ENCODE peak calls at places on chromosomes 12 and 14, in six cellular contexts. One of them, this sample, is unnamed.

GRCh38 chr14:100679707-100680438 is 46.8 kb upstream of the DLK1 start:
- DNase-seq in transverse colon: no peak
- DNase-seq in GM12892: no peak
- DNase-seq in prostate gland: no peak
- DNase-seq in HCT116: no peak
- DNase-seq in stomach: no peak
- DNase-seq in this sample: no peak

GRCh38 chr14:61713724-61714437 is 18.6 kb downstream of the HIF1A start:
- DNase-seq in GM12892: no peak
- DNase-seq in stomach: no peak
- DNase-seq in prostate gland: no peak
- DNase-seq in transverse colon: no peak
- DNase-seq in HCT116: no peak
- DNase-seq in this sample: no peak

GRCh38 chr14:95123895-95124579 is 33.3 kb downstream of the DICER1 start:
- DNase-seq in stomach: no peak
- DNase-seq in HCT116: no peak
- DNase-seq in prostate gland: no peak
- DNase-seq in GM12892: no peak
- DNase-seq in transverse colon: no peak
- DNase-seq in this sample: no peak

GRCh38 chr14:99702115-99702514 is 18.0 kb downstream of the CYP46A1 start:
- DNase-seq in transverse colon: no peak
- DNase-seq in prostate gland: no peak
- DNase-seq in stomach: no peak
- DNase-seq in HCT116: no peak
- DNase-seq in GM12892: no peak
- DNase-seq in this sample: no peak

GRCh38 chr14:76499399-76499798 is 123.5 kb downstream of the ESRRB start:
- DNase-seq in GM12892: no peak
- DNase-seq in transverse colon: no peak
- DNase-seq in prostate gland: no peak
- DNase-seq in stomach: no peak
- DNase-seq in HCT116: no peak
- DNase-seq in this sample: peak; percentile 37

GRCh38 chr14:74049886-74050495 is 30.8 kb downstream of the BBOF1 start:
- DNase-seq in HCT116: no peak
- DNase-seq in prostate gland: no peak
- DNase-seq in GM12892: no peak
- DNase-seq in transverse colon: no peak
- DNase-seq in stomach: no peak
- DNase-seq in this sample: no peak

GRCh38 chr12:14240873-14241220 is 124.6 kb upstream of the ATF7IP start:
- DNase-seq in stomach: no peak
- DNase-seq in GM12892: no peak
- DNase-seq in HCT116: no peak
- DNase-seq in prostate gland: no peak
- DNase-seq in transverse colon: no peak
- DNase-seq in this sample: no peak

GRCh38 chr12:109428038-109428629 is 49.0 kb downstream of the KCTD10 start:
- DNase-seq in stomach: peak; percentile 81
- DNase-seq in prostate gland: peak; percentile 72
- DNase-seq in HCT116: peak; percentile 77
- DNase-seq in GM12892: peak; percentile 53
- DNase-seq in transverse colon: peak; percentile 88
- DNase-seq in this sample: peak; percentile 80

GRCh38 chr14:50311337-50311973 is 574 bp downstream of the L2HGDH start:
- DNase-seq in GM12892: no peak
- DNase-seq in prostate gland: no peak
- DNase-seq in transverse colon: no peak
- DNase-seq in HCT116: no peak
- DNase-seq in stomach: no peak
- DNase-seq in this sample: no peak

GRCh38 chr12:42380733-42381132 is 54.8 kb downstream of the PPHLN1 start:
- DNase-seq in prostate gland: no peak
- DNase-seq in transverse colon: no peak
- DNase-seq in HCT116: no peak
- DNase-seq in stomach: no peak
- DNase-seq in GM12892: no peak
- DNase-seq in this sample: no peak

GRCh38 chr12:27652174-27652763 is 44.0 kb upstream of the REP15 start:
- DNase-seq in transverse colon: peak; percentile 27
- DNase-seq in GM12892: peak; percentile 5
- DNase-seq in prostate gland: peak; percentile 78
- DNase-seq in stomach: peak; percentile 44
- DNase-seq in HCT116: peak; percentile 58
- DNase-seq in this sample: no peak

GRCh38 chr14:105116451-105117256 is 51.4 kb upstream of the GPR132 start:
- DNase-seq in transverse colon: no peak
- DNase-seq in prostate gland: no peak
- DNase-seq in stomach: no peak
- DNase-seq in HCT116: no peak
- DNase-seq in GM12892: no peak
- DNase-seq in this sample: peak; percentile 57

GRCh38 chr12:93377252-93377542 is 528 bp upstream of the NUDT4 start:
- DNase-seq in transverse colon: no peak
- DNase-seq in GM12892: no peak
- DNase-seq in stomach: no peak
- DNase-seq in prostate gland: no peak
- DNase-seq in HCT116: no peak
- DNase-seq in this sample: peak; percentile 83

GRCh38 chr12:108699955-108700563 is 31.3 kb downstream of the CORO1C start:
- DNase-seq in transverse colon: no peak
- DNase-seq in GM12892: no peak
- DNase-seq in HCT116: no peak
- DNase-seq in prostate gland: no peak
- DNase-seq in stomach: no peak
- DNase-seq in this sample: no peak

GRCh38 chr14:47020500-47020899 is 368.9 kb upstream of the RPL10L start:
- DNase-seq in prostate gland: no peak
- DNase-seq in stomach: no peak
- DNase-seq in GM12892: no peak
- DNase-seq in HCT116: no peak
- DNase-seq in transverse colon: no peak
- DNase-seq in this sample: no peak

GRCh38 chr12:97946701-97947100 is 484.1 kb downstream of the RMST start:
- DNase-seq in HCT116: no peak
- DNase-seq in stomach: no peak
- DNase-seq in transverse colon: no peak
- DNase-seq in GM12892: no peak
- DNase-seq in prostate gland: no peak
- DNase-seq in this sample: no peak

GRCh38 chr14:21346532-21347135 is 37.2 kb downstream of the SUPT16H start:
- DNase-seq in HCT116: no peak
- DNase-seq in prostate gland: no peak
- DNase-seq in GM12892: no peak
- DNase-seq in stomach: no peak
- DNase-seq in transverse colon: no peak
- DNase-seq in this sample: no peak

DNA sequence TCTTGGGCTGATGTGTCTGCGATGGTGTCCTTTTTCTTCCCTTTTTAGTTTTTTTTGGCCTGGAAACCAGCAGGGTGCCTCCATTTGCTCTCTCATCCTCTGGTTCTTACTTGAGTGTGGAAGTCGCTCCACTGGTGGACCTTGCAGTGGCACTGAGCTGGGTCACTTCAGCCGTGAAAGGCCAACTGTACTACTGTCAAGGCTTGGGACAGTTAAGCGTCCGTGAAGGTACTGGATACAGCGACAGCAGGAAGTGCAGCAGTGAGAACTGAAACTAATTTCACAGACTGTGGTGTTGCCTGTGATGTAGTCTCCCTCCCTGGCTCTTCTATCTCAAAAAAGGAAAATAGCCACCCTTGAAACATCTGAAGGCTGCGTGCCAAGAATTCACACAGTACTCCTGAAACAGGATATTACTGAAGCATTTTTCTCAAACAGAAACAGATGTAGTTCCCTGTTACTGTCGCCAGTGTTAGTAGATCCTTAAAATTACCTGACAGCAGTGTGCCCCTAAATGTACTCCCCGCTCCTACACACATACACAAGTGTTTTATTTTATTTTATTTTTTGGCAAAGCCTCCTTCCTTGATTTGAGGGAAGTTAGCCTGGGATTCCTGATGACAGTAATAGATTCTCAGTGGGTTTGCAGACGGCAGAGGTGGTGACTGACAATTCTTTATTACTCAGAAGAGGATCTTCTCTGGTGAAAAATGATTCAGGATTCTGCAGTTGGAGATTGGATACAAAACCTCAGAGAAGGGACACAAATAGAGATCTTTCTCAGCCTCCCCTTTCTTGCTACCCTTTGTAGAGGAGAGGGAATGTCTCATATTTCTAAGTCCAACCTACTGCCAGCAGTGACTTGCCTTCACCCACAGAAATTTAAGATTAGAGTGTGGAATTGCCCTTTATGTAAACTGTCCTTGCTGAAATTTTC is 4.3 kb downstream of the SUSD6 start:
- DNase-seq in stomach: peak; percentile 49
- DNase-seq in HCT116: no peak
- DNase-seq in GM12892: no peak
- DNase-seq in prostate gland: peak; percentile 65
- DNase-seq in transverse colon: peak; percentile 75
- DNase-seq in this sample: no peak
- TF ChIP-seq POLR2AphosphoS5 in stomach: peak; percentile 19
- TF ChIP-seq POLR2AphosphoS5 in HCT116: no peak
- TF ChIP-seq POLR2AphosphoS5 in GM12892: peak; percentile 65
- TF ChIP-seq POLR2AphosphoS5 in prostate gland: peak; percentile 57
- TF ChIP-seq POLR2AphosphoS5 in transverse colon: peak; percentile 61
- TF ChIP-seq POLR2AphosphoS5 in this sample: no peak

DNA sequence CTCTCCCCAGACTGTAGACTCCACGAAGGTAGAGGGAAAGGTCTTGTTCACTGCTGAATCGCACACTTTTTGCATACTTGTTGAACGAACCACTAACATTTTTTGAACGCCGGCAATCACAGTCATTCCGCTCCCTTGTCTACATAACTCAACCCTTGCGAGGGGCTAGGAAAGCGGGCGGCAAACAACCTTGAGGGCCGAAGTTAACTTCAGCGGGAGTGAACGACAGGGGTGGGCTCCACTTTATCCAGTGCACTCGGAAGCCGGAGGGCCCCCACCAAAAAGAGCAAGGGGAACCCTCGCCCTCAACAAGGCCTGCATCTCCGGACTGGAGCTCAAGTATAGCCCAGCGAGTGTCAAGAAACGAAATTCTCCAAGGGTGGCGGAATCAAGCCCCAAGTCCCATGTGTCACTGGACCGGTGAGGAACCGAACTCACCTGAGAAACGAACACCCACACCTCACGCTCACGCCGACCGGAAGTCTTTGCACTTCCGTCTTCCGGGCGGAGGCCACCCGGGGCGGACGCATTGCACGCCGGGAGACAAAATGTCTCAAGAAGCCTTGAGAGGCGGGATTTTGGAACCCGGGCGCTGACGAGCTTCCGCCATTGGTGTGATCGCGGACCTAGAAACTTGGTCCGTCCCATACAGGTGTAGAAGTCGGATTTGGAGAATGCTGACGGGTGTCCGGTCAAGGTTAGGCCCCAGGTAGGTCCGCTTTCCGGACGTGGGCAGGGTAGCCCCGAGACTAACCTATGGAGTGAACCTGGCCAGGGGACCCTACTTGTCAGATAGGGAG is at the start of gene LLPH:
- DNase-seq in prostate gland: peak; percentile 87
- DNase-seq in HCT116: peak; percentile 94
- DNase-seq in GM12892: peak; percentile 77
- DNase-seq in stomach: peak; percentile 90
- DNase-seq in transverse colon: peak; percentile 93
- DNase-seq in this sample: peak; percentile 94
- TF ChIP-seq POLR2A in prostate gland: peak; percentile 51
- TF ChIP-seq POLR2A in HCT116: peak; percentile 89
- TF ChIP-seq POLR2A in GM12892: peak; percentile 96
- TF ChIP-seq POLR2A in stomach: no peak
- TF ChIP-seq POLR2A in transverse colon: peak; percentile 83
- TF ChIP-seq POLR2A in this sample: no peak

GRCh38 chr14:67943947-67944346 is 124.4 kb downstream of the RAD51B start:
- DNase-seq in stomach: peak; percentile 68
- DNase-seq in GM12892: peak; percentile 13
- DNase-seq in prostate gland: peak; percentile 88
- DNase-seq in HCT116: peak; percentile 71
- DNase-seq in transverse colon: peak; percentile 75
- DNase-seq in this sample: peak; percentile 70

GRCh38 chr14:67941456-67942018 is 122.0 kb downstream of the RAD51B start:
- DNase-seq in HCT116: no peak
- DNase-seq in GM12892: no peak
- DNase-seq in transverse colon: no peak
- DNase-seq in prostate gland: no peak
- DNase-seq in stomach: no peak
- DNase-seq in this sample: no peak

GRCh38 chr14:67940894-67941455 is 121.4 kb downstream of the RAD51B start:
- DNase-seq in prostate gland: peak; percentile 65
- DNase-seq in transverse colon: no peak
- DNase-seq in GM12892: no peak
- DNase-seq in stomach: peak; percentile 40
- DNase-seq in HCT116: no peak
- DNase-seq in this sample: no peak

GRCh38 chr14:67940476-67940875 is 120.9 kb downstream of the RAD51B start:
- DNase-seq in transverse colon: no peak
- DNase-seq in prostate gland: peak; percentile 34
- DNase-seq in HCT116: no peak
- DNase-seq in stomach: no peak
- DNase-seq in GM12892: no peak
- DNase-seq in this sample: no peak

GRCh38 chr14:67942311-67942710 is 122.7 kb downstream of the RAD51B start:
- DNase-seq in prostate gland: no peak
- DNase-seq in transverse colon: no peak
- DNase-seq in GM12892: no peak
- DNase-seq in stomach: no peak
- DNase-seq in HCT116: no peak
- DNase-seq in this sample: no peak
- TF ChIP-seq POLR2AphosphoS5 in prostate gland: no peak
- TF ChIP-seq POLR2AphosphoS5 in transverse colon: peak; percentile 37
- TF ChIP-seq POLR2AphosphoS5 in GM12892: no peak
- TF ChIP-seq POLR2AphosphoS5 in stomach: no peak
- TF ChIP-seq POLR2AphosphoS5 in HCT116: no peak
- TF ChIP-seq POLR2AphosphoS5 in this sample: no peak

GRCh38 chr12:57513266-57513665 is 7.0 kb downstream of the DDIT3 start:
- DNase-seq in HCT116: no peak
- DNase-seq in GM12892: no peak
- DNase-seq in prostate gland: no peak
- DNase-seq in stomach: no peak
- DNase-seq in transverse colon: no peak
- DNase-seq in this sample: no peak
- TF ChIP-seq POLR2A in HCT116: no peak
- TF ChIP-seq POLR2A in GM12892: no peak
- TF ChIP-seq POLR2A in prostate gland: no peak
- TF ChIP-seq POLR2A in stomach: no peak
- TF ChIP-seq POLR2A in transverse colon: no peak
- TF ChIP-seq POLR2A in this sample: no peak

This sample was measured in suprapubic skin.